ENCODE peak calls at places on chromosomes 4 and X, in eight cellular contexts. One of them, this sample, is unnamed.

GRCh38 chr4:951594-952468 is 19.6 kb downstream of the TMEM175 start:
- DNase-seq in fibroblast of mammary gland: no peak
- DNase-seq in Peyer's patch: no peak
- DNase-seq in transverse colon: no peak
- DNase-seq in stomach: no peak
- DNase-seq in neural progenitor cell: no peak
- DNase-seq in uterus: peak; percentile 13
- DNase-seq in K562: no peak
- DNase-seq in this sample: no peak

GRCh38 chr4:183360161-183360919 is 38.1 kb upstream of the CLDN24 start:
- DNase-seq in fibroblast of mammary gland: peak; percentile 52
- DNase-seq in Peyer's patch: no peak
- DNase-seq in transverse colon: no peak
- DNase-seq in stomach: no peak
- DNase-seq in neural progenitor cell: no peak
- DNase-seq in uterus: no peak
- DNase-seq in K562: peak; percentile 34
- DNase-seq in this sample: no peak

GRCh38 chr4:65498606-65499005 is 171.7 kb downstream of the EPHA5 start:
- DNase-seq in fibroblast of mammary gland: no peak
- DNase-seq in Peyer's patch: no peak
- DNase-seq in transverse colon: no peak
- DNase-seq in stomach: no peak
- DNase-seq in neural progenitor cell: no peak
- DNase-seq in uterus: no peak
- DNase-seq in K562: no peak
- DNase-seq in this sample: no peak

GRCh38 chrX:134694935-134695334 is 36.7 kb upstream of the PLAC1 start:
- DNase-seq in fibroblast of mammary gland: no peak
- DNase-seq in Peyer's patch: no peak
- DNase-seq in transverse colon: no peak
- DNase-seq in stomach: no peak
- DNase-seq in neural progenitor cell: no peak
- DNase-seq in uterus: no peak
- DNase-seq in K562: no peak
- DNase-seq in this sample: no peak

GRCh38 chr4:102736636-102737549 is 23.9 kb downstream of the MANBA start:
- DNase-seq in fibroblast of mammary gland: no peak
- DNase-seq in Peyer's patch: no peak
- DNase-seq in transverse colon: no peak
- DNase-seq in stomach: peak; percentile 43
- DNase-seq in neural progenitor cell: no peak
- DNase-seq in uterus: no peak
- DNase-seq in K562: peak; percentile 57
- DNase-seq in this sample: no peak

GRCh38 chrX:150450519-150451177 is 87.5 kb downstream of the MAMLD1 start:
- DNase-seq in fibroblast of mammary gland: no peak
- DNase-seq in Peyer's patch: no peak
- DNase-seq in transverse colon: no peak
- DNase-seq in stomach: no peak
- DNase-seq in neural progenitor cell: no peak
- DNase-seq in uterus: no peak
- DNase-seq in K562: no peak
- DNase-seq in this sample: no peak

GRCh38 chr4:77538574-77539157 is 67.0 kb upstream of the CXCL13 start:
- DNase-seq in fibroblast of mammary gland: peak; percentile 67
- DNase-seq in Peyer's patch: no peak
- DNase-seq in transverse colon: no peak
- DNase-seq in stomach: peak; percentile 86
- DNase-seq in neural progenitor cell: no peak
- DNase-seq in uterus: no peak
- DNase-seq in K562: no peak
- DNase-seq in this sample: no peak

GRCh38 chr4:8552024-8552423 is 28.2 kb upstream of the GPR78 start:
- DNase-seq in fibroblast of mammary gland: no peak
- DNase-seq in Peyer's patch: no peak
- DNase-seq in transverse colon: no peak
- DNase-seq in stomach: no peak
- DNase-seq in neural progenitor cell: no peak
- DNase-seq in uterus: no peak
- DNase-seq in K562: no peak
- DNase-seq in this sample: no peak

GRCh38 chr4:156154978-156155377 is 201.3 kb upstream of the CTSO start:
- DNase-seq in fibroblast of mammary gland: no peak
- DNase-seq in Peyer's patch: no peak
- DNase-seq in transverse colon: no peak
- DNase-seq in stomach: no peak
- DNase-seq in neural progenitor cell: no peak
- DNase-seq in uterus: no peak
- DNase-seq in K562: no peak
- DNase-seq in this sample: no peak
- TF ChIP-seq CTCF in fibroblast of mammary gland: peak; percentile 36
- TF ChIP-seq CTCF in Peyer's patch: no peak
- TF ChIP-seq CTCF in transverse colon: no peak
- TF ChIP-seq CTCF in stomach: no peak
- TF ChIP-seq CTCF in neural progenitor cell: no peak
- TF ChIP-seq CTCF in uterus: no peak
- TF ChIP-seq CTCF in K562: no peak
- TF ChIP-seq CTCF in this sample: no peak

GRCh38 chr4:39759569-39759968 is 61.6 kb downstream of the UBE2K start:
- DNase-seq in fibroblast of mammary gland: no peak
- DNase-seq in Peyer's patch: no peak
- DNase-seq in transverse colon: no peak
- DNase-seq in stomach: no peak
- DNase-seq in neural progenitor cell: no peak
- DNase-seq in uterus: no peak
- DNase-seq in K562: no peak
- DNase-seq in this sample: no peak
- H3K4me3 ChIP-seq in fibroblast of mammary gland: no peak overlapping the region
- H3K4me3 ChIP-seq in Peyer's patch: no peak overlapping the region
- H3K4me3 ChIP-seq in transverse colon: no peak overlapping the region
- H3K4me3 ChIP-seq in stomach: no peak overlapping the region
- H3K4me3 ChIP-seq in neural progenitor cell: no peak overlapping the region
- H3K4me3 ChIP-seq in uterus: no peak overlapping the region
- H3K4me3 ChIP-seq in K562: no peak overlapping the region
- H3K4me3 ChIP-seq in this sample: no peak overlapping the region

DNA sequence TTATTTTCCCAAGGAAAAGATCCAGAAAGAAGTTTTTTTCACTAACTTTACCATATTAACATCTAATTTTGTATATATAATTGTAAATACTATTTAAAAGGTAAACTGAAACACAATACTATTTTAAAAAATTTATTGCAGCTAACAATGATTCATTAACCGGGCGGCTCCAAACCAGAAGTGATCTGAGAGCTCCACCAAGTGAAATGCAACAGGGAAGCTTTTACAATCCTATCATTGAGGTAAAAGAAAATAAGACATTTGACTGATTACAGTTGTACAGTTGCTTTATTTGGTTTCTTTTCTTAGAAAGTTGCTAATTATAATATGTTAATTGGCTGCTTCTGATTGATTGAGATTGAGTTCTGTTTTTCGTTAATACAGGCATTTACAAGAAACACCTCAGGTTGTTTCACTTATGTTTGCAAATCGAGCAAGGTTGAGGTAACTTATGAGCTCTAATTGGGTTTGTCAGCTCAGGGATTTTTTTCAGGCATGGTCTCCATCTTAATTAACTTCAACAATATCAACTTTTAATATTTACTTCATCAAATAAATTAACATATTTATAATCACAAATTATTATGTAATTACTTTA is 220.2 kb upstream of the UGT8 start:
- DNase-seq in fibroblast of mammary gland: peak; percentile 57
- DNase-seq in Peyer's patch: no peak
- DNase-seq in transverse colon: no peak
- DNase-seq in stomach: no peak
- DNase-seq in neural progenitor cell: no peak
- DNase-seq in uterus: no peak
- DNase-seq in K562: no peak
- DNase-seq in this sample: no peak
- TF ChIP-seq CTCF in fibroblast of mammary gland: peak; percentile 61
- TF ChIP-seq CTCF in Peyer's patch: no peak
- TF ChIP-seq CTCF in transverse colon: no peak
- TF ChIP-seq CTCF in stomach: no peak
- TF ChIP-seq CTCF in neural progenitor cell: peak; percentile 53
- TF ChIP-seq CTCF in uterus: no peak
- TF ChIP-seq CTCF in K562: no peak
- TF ChIP-seq CTCF in this sample: no peak

DNA sequence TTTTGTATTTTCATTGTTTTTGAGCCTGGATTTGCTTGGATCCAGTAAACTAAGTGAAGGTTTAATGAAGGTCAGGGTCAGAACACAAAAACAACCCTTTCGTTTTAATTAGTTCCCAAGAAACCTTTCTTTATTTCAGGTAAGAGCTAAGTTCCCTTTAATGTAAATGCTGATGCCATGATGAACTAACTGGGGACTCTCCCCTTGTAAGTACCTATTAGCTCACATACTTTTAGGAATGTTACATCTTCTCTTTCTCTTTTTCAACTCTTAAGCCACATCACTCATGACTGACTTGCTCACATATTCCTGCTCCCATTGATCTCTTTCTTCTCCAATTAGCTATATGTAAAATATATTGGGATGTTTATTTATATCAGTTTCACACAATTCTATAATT is 673.1 kb upstream of the CPEB2 start:
- DNase-seq in fibroblast of mammary gland: no peak
- DNase-seq in Peyer's patch: no peak
- DNase-seq in transverse colon: no peak
- DNase-seq in stomach: no peak
- DNase-seq in neural progenitor cell: no peak
- DNase-seq in uterus: no peak
- DNase-seq in K562: no peak
- DNase-seq in this sample: no peak
- H3K4me3 ChIP-seq in fibroblast of mammary gland: no peak overlapping the region
- H3K4me3 ChIP-seq in Peyer's patch: no peak overlapping the region
- H3K4me3 ChIP-seq in transverse colon: no peak overlapping the region
- H3K4me3 ChIP-seq in stomach: no peak overlapping the region
- H3K4me3 ChIP-seq in neural progenitor cell: no peak overlapping the region
- H3K4me3 ChIP-seq in uterus: no peak overlapping the region
- H3K4me3 ChIP-seq in K562: no peak overlapping the region
- H3K4me3 ChIP-seq in this sample: no peak overlapping the region

GRCh38 chr4:125432078-125432477 is 117.3 kb downstream of the FAT4 start:
- DNase-seq in fibroblast of mammary gland: peak; percentile 34
- DNase-seq in Peyer's patch: no peak
- DNase-seq in transverse colon: no peak
- DNase-seq in stomach: no peak
- DNase-seq in neural progenitor cell: peak; percentile 68
- DNase-seq in uterus: no peak
- DNase-seq in K562: peak; percentile 1
- DNase-seq in this sample: peak; percentile 17
- TF ChIP-seq CTCF in fibroblast of mammary gland: peak; percentile 26
- TF ChIP-seq CTCF in Peyer's patch: no peak
- TF ChIP-seq CTCF in transverse colon: no peak
- TF ChIP-seq CTCF in stomach: no peak
- TF ChIP-seq CTCF in neural progenitor cell: peak; percentile 60
- TF ChIP-seq CTCF in uterus: no peak
- TF ChIP-seq CTCF in K562: no peak
- TF ChIP-seq CTCF in this sample: peak; percentile 24